ENCODE peak calls at places on chromosomes 7 and 10, in seven cellular contexts. A is A549, R is stomach, L is uterus, U is upper lobe of left lung, E is suprapubic skin, F is prostate gland. N is an unnamed sample.

GRCh38 chr7:67341153-67341768 is 344.6 kb downstream of the TYW1 start:
- DNase-seq in R (no peak), E (peak; percentile 23), A (no peak), L (no peak), F (no peak), U (no peak), N (no peak)

GRCh38 chr10:102342958-102343357 is 52.5 kb upstream of the NFKB2 start:
- DNase-seq in F (no peak), L (no peak), A (no peak), R (no peak), U (no peak), E (no peak), N (no peak)

GRCh38 chr7:26182283-26182682 is 18.3 kb downstream of the HNRNPA2B1 start:
- DNase-seq in F (no peak), E (no peak), A (no peak), R (no peak), L (peak; percentile 42), U (no peak), N (no peak)

GRCh38 chr7:41538810-41539724 is 163.8 kb downstream of the INHBA start:
- DNase-seq in L (no peak), R (no peak), E (no peak), A (no peak), F (no peak), U (no peak), N (no peak)

GRCh38 chr7:29063872-29064271 is 82.5 kb downstream of the CPVL start:
- DNase-seq in U (no peak), E (no peak), R (no peak), A (no peak), L (no peak), F (no peak), N (no peak)

GRCh38 chr10:80090120-80090519 is 11.7 kb downstream of the TMEM254 start:
- DNase-seq in E (no peak), L (no peak), F (no peak), A (no peak), R (no peak), U (no peak), N (no peak)

GRCh38 chr7:35280854-35281253 is 27.0 kb upstream of the TBX20 start:
- DNase-seq in R (no peak), E (no peak), U (no peak), F (no peak), A (no peak), L (no peak), N (no peak)

GRCh38 chr7:36208997-36209813 is 56.2 kb downstream of the EEPD1 start:
- DNase-seq in E (no peak), F (no peak), A (peak; percentile 22), R (no peak), U (no peak), L (no peak), N (no peak)

GRCh38 chr10:132104062-132104461 is 38.3 kb downstream of the JAKMIP3 start:
- DNase-seq in L (no peak), E (no peak), R (peak; percentile 17), F (no peak), U (peak; percentile 12), A (no peak), N (no peak)

GRCh38 chr7:78221961-78222751 is 423.6 kb downstream of the PHTF2 start:
- DNase-seq in A (no peak), R (no peak), L (no peak), U (no peak), F (no peak), E (no peak), N (no peak)

GRCh38 chr7:137768371-137768770 is 78.4 kb downstream of the DGKI start:
- DNase-seq in L (no peak), E (no peak), R (no peak), A (no peak), F (no peak), U (no peak), N (no peak)

GRCh38 chr7:87231243-87231642 is 11.7 kb upstream of the TMEM243 start:
- DNase-seq in A (no peak), U (no peak), R (peak; percentile 84), F (peak; percentile 6), L (no peak), E (no peak), N (no peak)

GRCh38 chr7:98276241-98276761 is 5.2 kb upstream of the BRI3 start:
- DNase-seq in R (peak; percentile 69), U (peak; percentile 76), F (peak; percentile 71), A (peak; percentile 82), L (no peak), E (no peak), N (no peak)

GRCh38 chr7:129561677-129562424 is 49.7 kb upstream of the NRF1 start:
- DNase-seq in E (no peak), L (no peak), R (no peak), U (no peak), F (no peak), A (no peak), N (no peak)

GRCh38 chr7:28409716-28410627 is 2.3 kb upstream of the CREB5 start:
- DNase-seq in F (peak; percentile 19), E (no peak), R (peak; percentile 27), U (no peak), A (peak; percentile 26), L (peak; percentile 62), N (no peak)

DNA sequence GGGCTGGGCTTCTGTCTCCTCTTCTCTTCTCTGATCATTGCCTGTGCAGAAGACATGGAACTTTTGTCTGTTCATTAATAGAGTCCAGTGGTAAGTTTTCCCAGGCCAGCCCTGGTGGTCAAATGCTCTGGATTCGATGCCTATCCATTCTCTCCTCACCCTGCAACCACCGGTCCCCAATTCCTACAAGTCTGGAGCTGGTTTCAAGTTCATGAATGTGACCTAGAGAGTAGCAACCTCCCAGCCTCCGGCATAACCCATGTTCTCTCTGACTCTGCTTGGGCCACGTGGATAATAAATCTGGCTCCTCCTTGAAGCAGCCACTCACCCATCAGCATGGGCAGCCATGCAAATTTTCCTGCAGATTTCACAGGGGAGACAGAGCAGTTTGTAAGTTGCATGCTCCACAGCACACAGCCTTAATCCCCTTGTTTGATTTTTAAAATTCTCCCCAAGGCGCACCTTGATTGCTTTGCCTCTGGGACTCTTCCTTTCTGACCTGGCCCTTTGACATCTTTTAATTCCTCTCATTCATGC is 37.3 kb upstream of the PDZD8 start:
- DNase-seq in F (no peak), U (no peak), E (no peak), L (no peak), R (no peak), A (no peak), N (no peak)
- H3K4me1 ChIP-seq in F (no peaks in the 10 kb centered on the region), U (no peaks in the 10 kb centered on the region), E (peaks cover 9% of the 10 kb centered on the region), L (no peaks in the 10 kb centered on the region), R (no peaks in the 10 kb centered on the region), A (peaks cover 46% of the 10 kb centered on the region), N (no peaks in the 10 kb centered on the region)

GRCh38 chr10:132961-133898 is 2.0 kb upstream of the ZMYND11 start:
- DNase-seq in R (no peak), L (no peak), F (no peak), A (peak; percentile 41), E (no peak), U (no peak), N (no peak)
- H3K4me3 ChIP-seq in R (no peak overlapping the region), L (peak overlapping the region; percentile 94), F (no peak overlapping the region), A (peak overlapping the region; percentile 68), E (peak overlapping the region; percentile 92), U (no peak overlapping the region), N (peak overlapping the region; percentile 72)

GRCh38 chr7:107742678-107743566 is 1.0 kb upstream of the CBLL1 start:
- DNase-seq in A (no peak), F (peak; percentile 44), L (peak; percentile 52), E (peak; percentile 82), U (peak; percentile 62), R (peak; percentile 57), N (no peak)
- TF ChIP-seq POLR2A in A (no peak), F (no peak), L (no peak), E (no peak), U (no peak), R (no peak), N (no peak)

DNA sequence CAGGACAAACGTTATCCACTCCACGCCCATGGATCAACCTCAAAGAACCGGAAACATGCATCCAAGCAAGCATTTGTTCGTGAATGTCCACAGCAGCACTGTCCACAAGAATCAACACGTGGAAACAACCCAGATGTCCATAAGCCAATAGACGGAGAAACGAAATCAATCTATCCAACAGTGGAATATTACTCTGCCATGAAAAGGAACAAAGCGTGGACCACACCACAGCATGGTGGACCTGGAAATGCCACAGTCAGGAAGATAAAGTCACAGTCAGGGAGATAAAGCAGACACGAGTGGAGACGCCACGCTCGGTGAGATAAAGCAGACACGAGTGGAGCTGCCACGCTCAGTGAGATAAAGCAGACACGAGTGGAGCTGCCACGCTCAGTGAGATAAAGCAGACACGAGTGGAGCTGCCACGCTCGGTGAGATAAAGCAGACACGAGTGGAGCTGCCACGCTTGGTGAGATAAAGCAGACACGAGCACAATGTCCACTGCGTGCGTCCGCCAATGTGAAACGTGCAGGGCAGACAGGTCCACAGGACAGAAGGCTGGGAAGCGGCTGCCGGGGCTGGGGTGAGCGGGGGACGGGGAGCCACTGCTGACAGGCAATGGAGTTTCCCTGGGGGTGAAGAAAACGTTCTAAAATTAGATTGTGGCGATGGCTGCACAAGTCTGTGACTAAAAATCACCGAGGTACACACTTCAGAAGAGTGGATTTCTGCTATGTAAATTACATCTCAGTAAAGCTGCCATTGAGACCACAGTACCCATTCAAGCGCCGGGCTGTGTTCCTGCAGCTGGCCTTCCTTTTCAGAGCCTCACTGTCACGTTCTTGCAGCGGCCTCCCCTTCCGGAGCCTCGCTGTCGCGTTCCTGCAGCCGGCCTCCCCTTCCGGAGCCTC is 10.6 kb downstream of the GPER1 start:
- DNase-seq in E (no peak), R (no peak), A (no peak), U (no peak), L (no peak), F (no peak), N (no peak)
- H3K4me1 ChIP-seq in E (peaks cover 28% of the 10 kb centered on the region), R (peaks cover 67% of the 10 kb centered on the region), A (no peaks in the 10 kb centered on the region), U (peaks cover 16% of the 10 kb centered on the region), L (no peaks in the 10 kb centered on the region), F (peaks cover 14% of the 10 kb centered on the region), N (peaks cover 17% of the 10 kb centered on the region)

GRCh38 chr10:75402486-75403143 is 1.1 kb upstream of the ZNF503 start:
- DNase-seq in R (peak; percentile 42), L (peak; percentile 68), A (peak; percentile 80), F (peak; percentile 52), U (peak; percentile 38), E (no peak), N (no peak)

GRCh38 chr10:75405201-75406143 is 3.9 kb upstream of the ZNF503 start:
- DNase-seq in E (no peak), R (peak; percentile 82), L (peak; percentile 63), F (peak; percentile 62), U (peak; percentile 72), A (no peak), N (no peak)

GRCh38 chr10:75403144-75404022 is 1.8 kb upstream of the ZNF503 start:
- DNase-seq in U (peak; percentile 54), E (no peak), A (peak; percentile 42), F (peak; percentile 45), L (peak; percentile 63), R (peak; percentile 63), N (no peak)

GRCh38 chr10:75404335-75405200 is 3.0 kb upstream of the ZNF503 start:
- DNase-seq in A (no peak), F (peak; percentile 66), E (peak; percentile 86), U (peak; percentile 89), L (peak; percentile 55), R (peak; percentile 56), N (no peak)

DNA sequence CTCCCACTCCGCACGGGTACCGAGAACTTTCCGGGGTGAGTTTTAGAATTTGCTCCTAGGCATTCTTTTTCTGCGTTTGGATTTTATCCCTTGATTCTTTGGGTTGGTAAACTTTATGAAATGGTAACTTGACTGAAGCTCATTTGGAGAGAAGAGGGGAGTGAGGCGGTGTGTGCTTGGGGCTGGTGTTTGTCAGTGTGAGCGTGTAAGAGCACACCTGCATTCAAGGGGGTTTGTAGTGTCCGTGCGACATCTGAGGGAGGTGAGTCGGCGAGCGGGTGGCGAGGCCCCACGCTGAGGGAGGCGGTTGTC is 2.4 kb upstream of the ZNF503 start:
- DNase-seq in L (no peak), U (no peak), A (no peak), F (no peak), R (no peak), E (no peak), N (no peak)
- H3K4me3 ChIP-seq in L (peak overlapping the region; percentile 81), U (peak overlapping the region; percentile 85), A (peak overlapping the region; percentile 92), F (peak overlapping the region; percentile 100), R (peak overlapping the region; percentile 98), E (peak overlapping the region; percentile 89), N (peak overlapping the region; percentile 99)

N was measured in vagina.